ENCODE peak calls at places on chromosomes 16 and 17, in nine cellular contexts. V is DMS79 treated with DMSO at 0.1 percent for 48 hours, F is fibroblast of pulmonary artery, J is skeletal muscle cell, R is GM18507, M is NCI-H748 treated with DMSO at 0.1 percent for 48 hours, A is osteocyte, Q is GM12864, H is germinal center. I is an unnamed sample.

GRCh38 chr17:8745586-8746500 is 1.2 kb upstream of the CCDC42 start:
- DNase-seq in V (no peak), F (peak; percentile 48), J (no peak), R (peak; percentile 84), M (peak; percentile 60), A (no peak), Q (no peak), H (peak; percentile 88), I (no peak)

GRCh38 chr17:41835800-41836549 is at the start of gene NT5C3B:
- DNase-seq in V (peak; percentile 45), F (peak; percentile 40), J (no peak), R (peak; percentile 66), M (no peak), A (no peak), Q (no peak), H (peak; percentile 88), I (no peak)

GRCh38 chr17:18076941-18077340 is 10.8 kb upstream of the DRG2 start:
- DNase-seq in V (no peak), F (peak; percentile 10), J (no peak), R (no peak), M (no peak), A (no peak), Q (no peak), H (no peak), I (no peak)

GRCh38 chr17:59753522-59754467 is 46.3 kb downstream of the VMP1 start:
- DNase-seq in V (peak; percentile 49), F (peak; percentile 95), J (peak; percentile 62), R (peak; percentile 25), M (peak; percentile 81), A (no peak), Q (peak; percentile 73), H (peak; percentile 73), I (peak; percentile 39)

GRCh38 chr16:53433509-53433908 is 762 bp upstream of the RBL2 start:
- DNase-seq in V (no peak), F (no peak), J (no peak), R (no peak), M (no peak), A (no peak), Q (no peak), H (no peak), I (no peak)

GRCh38 chr17:8753136-8753975 is 5.0 kb downstream of the SPDYE4 start:
- DNase-seq in V (no peak), F (no peak), J (no peak), R (no peak), M (no peak), A (peak; percentile 79), Q (no peak), H (no peak), I (no peak)

GRCh38 chr17:38435795-38436194 is 7.5 kb downstream of the ARHGAP23 start:
- DNase-seq in V (no peak), F (no peak), J (no peak), R (no peak), M (no peak), A (no peak), Q (no peak), H (no peak), I (no peak)

GRCh38 chr17:71764507-71764906 is 356.3 kb upstream of the SOX9 start:
- DNase-seq in V (no peak), F (peak; percentile 2), J (no peak), R (no peak), M (no peak), A (no peak), Q (no peak), H (no peak), I (no peak)

GRCh38 chr16:87897563-87898505 is 28.5 kb upstream of the SLC7A5 start:
- DNase-seq in V (no peak), F (no peak), J (no peak), R (no peak), M (no peak), A (no peak), Q (no peak), H (no peak), I (no peak)

I was measured in SIG-M5.